ENCODE peak calls at places on chromosomes 2 and 18, in six cellular contexts. B is NCI-H1105, Y is heart left ventricle, S is hepatocyte, M is C1 segment of cervical spinal cord, R is RCC 7860. W is an unnamed sample.

GRCh38 chr2:136005462-136006205 is 20.2 kb upstream of the DARS1 start:
- DNase-seq in B (no peak), Y (no peak), S (no peak), M (no peak), R (no peak), W (no peak)

GRCh38 chr2:14634223-14634884 is 1.8 kb downstream of the LRATD1 start:
- DNase-seq in B (peak), Y (peak), S (peak), M (peak), R (no peak), W (peak)

GRCh38 chr2:7203056-7203467 is 285.9 kb downstream of the RNF144A start:
- DNase-seq in B (peak), Y (no peak), S (peak), M (peak), R (peak), W (peak)

GRCh38 chr2:241095594-241096290 is 6.3 kb downstream of the MTERF4 start:
- DNase-seq in B (no peak), Y (no peak), S (no peak), M (no peak), R (no peak), W (no peak)

GRCh38 chr2:3469486-3469885 is 49.8 kb downstream of the ADI1 start:
- DNase-seq in B (no peak), Y (peak), S (no peak), M (no peak), R (no peak), W (no peak)

GRCh38 chr2:177646791-177647190 is 254.2 kb downstream of the AGPS start:
- DNase-seq in B (no peak), Y (no peak), S (no peak), M (no peak), R (no peak), W (no peak)

GRCh38 chr2:217897816-217898806 is 104.7 kb downstream of the TNS1 start:
- DNase-seq in B (no peak), Y (no peak), S (peak), M (peak), R (no peak), W (peak)

GRCh38 chr2:209577376-209578357 is 153.8 kb downstream of the MAP2 start:
- DNase-seq in B (peak), Y (no peak), S (peak), M (no peak), R (no peak), W (no peak)

GRCh38 chr2:124476291-124476690 is 451.2 kb downstream of the CNTNAP5 start:
- DNase-seq in B (no peak), Y (no peak), S (peak), M (no peak), R (peak), W (no peak)

GRCh38 chr2:88210132-88211004 is 40.2 kb downstream of the THNSL2 start:
- DNase-seq in B (no peak), Y (no peak), S (no peak), M (no peak), R (no peak), W (no peak)

GRCh38 chr2:216553093-216553478 is 54.4 kb downstream of the RPL37A start:
- DNase-seq in B (no peak), Y (no peak), S (no peak), M (no peak), R (no peak), W (no peak)

GRCh38 chr18:31592520-31593157 is 962 bp downstream of the TTR start:
- DNase-seq in B (no peak), Y (no peak), S (no peak), M (no peak), R (no peak), W (peak)

GRCh38 chr2:72214429-72215143 is 66.9 kb upstream of the CYP26B1 start:
- DNase-seq in B (no peak), Y (no peak), S (no peak), M (no peak), R (peak), W (no peak)

GRCh38 chr18:27769152-27769551 is 407.8 kb downstream of the CDH2 start:
- DNase-seq in B (no peak), Y (no peak), S (no peak), M (no peak), R (no peak), W (no peak)

GRCh38 chr2:112582314-112582746 is 2.1 kb upstream of the CHCHD5 start:
- DNase-seq in B (peak), Y (no peak), S (peak), M (no peak), R (peak), W (no peak)

GRCh38 chr18:23317975-23318675 is 135.0 kb upstream of the RIOK3 start:
- DNase-seq in B (no peak), Y (no peak), S (no peak), M (no peak), R (peak), W (no peak)

GRCh38 chr2:232988444-232988843 is 24.6 kb downstream of the NGEF start:
- DNase-seq in B (no peak), Y (no peak), S (peak), M (no peak), R (peak), W (peak)

GRCh38 chr18:74897971-74898657 is 300.4 kb downstream of the ZNF407 start:
- DNase-seq in B (no peak), Y (no peak), S (no peak), M (no peak), R (peak), W (no peak)

GRCh38 chr18:815353-815752 is 3.3 kb upstream of the YES1 start:
- DNase-seq in B (no peak), Y (no peak), S (no peak), M (no peak), R (no peak), W (no peak)

GRCh38 chr2:207905546-207905945 is 119.8 kb downstream of the PLEKHM3 start:
- DNase-seq in B (no peak), Y (no peak), S (no peak), M (no peak), R (no peak), W (no peak)

GRCh38 chr2:220744861-220745260 is 827.2 kb downstream of the EPHA4 start:
- DNase-seq in B (no peak), Y (no peak), S (peak), M (no peak), R (no peak), W (no peak)

GRCh38 chr2:197309369-197310231 is 980 bp downstream of the ANKRD44 start:
- DNase-seq in B (no peak), Y (peak), S (peak), M (peak), R (no peak), W (peak)

GRCh38 chr2:23204650-23205049 is 180.3 kb upstream of the KLHL29 start:
- DNase-seq in B (no peak), Y (no peak), S (no peak), M (no peak), R (no peak), W (no peak)

GRCh38 chr18:79576686-79577351 is 102.8 kb upstream of the CTDP1 start:
- DNase-seq in B (peak), Y (peak), S (peak), M (peak), R (no peak), W (peak)

GRCh38 chr2:28435796-28436425 is 43.3 kb downstream of the FOSL2 start:
- DNase-seq in B (no peak), Y (no peak), S (no peak), M (no peak), R (peak), W (no peak)

GRCh38 chr18:72155327-72155726 is 388.8 kb downstream of the CBLN2 start:
- DNase-seq in B (peak), Y (no peak), S (no peak), M (peak), R (no peak), W (no peak)

GRCh38 chr2:98065804-98066203 is 21.2 kb upstream of the VWA3B start:
- DNase-seq in B (no peak), Y (no peak), S (no peak), M (no peak), R (no peak), W (no peak)

GRCh38 chr18:40868110-40868858 is 1086.8 kb upstream of the PIK3C3 start:
- DNase-seq in B (no peak), Y (no peak), S (peak), M (no peak), R (peak), W (no peak)

GRCh38 chr2:240915526-240916335 is 9.6 kb downstream of the CROCC2 start:
- DNase-seq in B (no peak), Y (peak), S (no peak), M (no peak), R (no peak), W (peak)

GRCh38 chr2:151730242-151730975 is 3.9 kb downstream of the NEB start:
- DNase-seq in B (no peak), Y (no peak), S (no peak), M (no peak), R (no peak), W (no peak)

GRCh38 chr2:84991404-84992151 is 20.6 kb downstream of the KCMF1 start:
- DNase-seq in B (no peak), Y (no peak), S (no peak), M (no peak), R (peak), W (peak)

GRCh38 chr2:133600231-133600630 is 32.0 kb upstream of the NCKAP5 start:
- DNase-seq in B (no peak), Y (no peak), S (no peak), M (peak), R (no peak), W (no peak)

GRCh38 chr2:83584674-83585073 is 874.4 kb downstream of the SUCLG1 start:
- DNase-seq in B (no peak), Y (no peak), S (no peak), M (no peak), R (no peak), W (no peak)

GRCh38 chr2:151205601-151206000 is 56.1 kb downstream of the RBM43 start:
- DNase-seq in B (no peak), Y (no peak), S (no peak), M (no peak), R (no peak), W (no peak)

GRCh38 chr2:127086800-127087737 is 19.9 kb downstream of the BIN1 start:
- DNase-seq in B (no peak), Y (peak), S (peak), M (no peak), R (no peak), W (no peak)

GRCh38 chr2:238669581-238670340 is 178.1 kb upstream of the TWIST2 start:
- DNase-seq in B (no peak), Y (no peak), S (no peak), M (no peak), R (no peak), W (no peak)